ENCODE peak calls at places on chromosomes 13 and 19, in nine cellular contexts. A is heart right ventricle, V is endodermal cell, H is fibroblast of lung, W is cardiac muscle cell, S is neural progenitor cell, Q is SK-N-SH, C is astrocyte, O is dorsolateral prefrontal cortex. R is an unnamed sample.

GRCh38 chr13:44423824-44424223 is 50.2 kb downstream of the SERP2 start:
- DNase-seq in O (no peak), Q (no peak), S (no peak), C (no peak), W (no peak), H (no peak), V (peak; percentile 19), A (no peak), R (no peak)

GRCh38 chr19:34678421-34678820 is 943 bp downstream of the ZNF302 start:
- DNase-seq in C (no peak), Q (no peak), W (no peak), A (no peak), H (no peak), S (no peak), V (no peak), O (no peak), R (no peak)

GRCh38 chr19:6740589-6741348 is 1.3 kb downstream of the TRIP10 start:
- DNase-seq in Q (peak; percentile 81), V (peak; percentile 87), H (peak; percentile 35), S (peak; percentile 89), O (no peak), A (peak; percentile 73), C (no peak), W (peak; percentile 58), R (no peak)

GRCh38 chr19:15294591-15294990 is 37.7 kb downstream of the BRD4 start:
- DNase-seq in O (no peak), A (peak; percentile 61), W (no peak), Q (peak; percentile 74), S (no peak), H (no peak), V (no peak), C (no peak), R (no peak)

GRCh38 chr19:3175761-3176714 is 2.5 kb upstream of the S1PR4 start:
- DNase-seq in S (no peak), Q (no peak), A (no peak), C (peak; percentile 60), H (peak; percentile 69), O (no peak), W (no peak), V (no peak), R (no peak)

GRCh38 chr13:106534844-106535551 is 464 bp downstream of the EFNB2 start:
- DNase-seq in V (peak; percentile 72), C (peak; percentile 35), O (no peak), W (peak; percentile 37), Q (no peak), A (peak; percentile 26), H (peak; percentile 50), S (no peak), R (no peak)

GRCh38 chr13:99985886-99986527 is 4.4 kb downstream of the ZIC2 start:
- DNase-seq in H (no peak), S (peak; percentile 27), C (no peak), A (no peak), W (peak; percentile 0), O (no peak), V (peak; percentile 35), Q (peak; percentile 26), R (no peak)

GRCh38 chr19:3516675-3517207 is 10.6 kb downstream of the FZR1 start:
- DNase-seq in O (no peak), W (no peak), A (no peak), S (no peak), H (no peak), V (no peak), C (no peak), Q (peak; percentile 56), R (no peak)

GRCh38 chr13:36154567-36155231 is 23.5 kb upstream of the DCLK1 start:
- DNase-seq in Q (peak; percentile 62), C (no peak), W (peak; percentile 70), V (peak; percentile 77), S (peak; percentile 59), O (peak; percentile 40), A (peak; percentile 27), H (peak; percentile 25), R (no peak)

GRCh38 chr13:95485518-95486144 is 66.9 kb upstream of the CLDN10 start:
- DNase-seq in Q (peak; percentile 45), A (no peak), W (no peak), H (no peak), C (no peak), S (no peak), V (no peak), O (no peak), R (no peak)

GRCh38 chr13:89407357-89407756 is 1736.2 kb downstream of the SLITRK5 start:
- DNase-seq in W (no peak), V (no peak), Q (no peak), A (no peak), O (no peak), H (no peak), S (no peak), C (no peak), R (no peak)

GRCh38 chr19:4844348-4845179 is 13.1 kb upstream of the TICAM1 start:
- DNase-seq in O (no peak), C (no peak), S (no peak), A (peak; percentile 39), Q (no peak), W (no peak), H (no peak), V (no peak), R (no peak)

GRCh38 chr19:44764975-44765948 is 12.4 kb upstream of the CBLC start:
- DNase-seq in C (no peak), W (no peak), V (no peak), O (no peak), H (no peak), A (no peak), S (no peak), Q (no peak), R (no peak)

GRCh38 chr13:35646061-35646774 is 169.7 kb upstream of the MAB21L1 start:
- DNase-seq in S (no peak), Q (no peak), A (no peak), V (no peak), O (no peak), H (no peak), W (no peak), C (no peak), R (no peak)

GRCh38 chr13:79995334-79995733 is 345.6 kb downstream of the SPRY2 start:
- DNase-seq in A (no peak), W (no peak), O (no peak), V (no peak), S (no peak), H (peak; percentile 95), C (peak; percentile 93), Q (no peak), R (no peak)

DNA sequence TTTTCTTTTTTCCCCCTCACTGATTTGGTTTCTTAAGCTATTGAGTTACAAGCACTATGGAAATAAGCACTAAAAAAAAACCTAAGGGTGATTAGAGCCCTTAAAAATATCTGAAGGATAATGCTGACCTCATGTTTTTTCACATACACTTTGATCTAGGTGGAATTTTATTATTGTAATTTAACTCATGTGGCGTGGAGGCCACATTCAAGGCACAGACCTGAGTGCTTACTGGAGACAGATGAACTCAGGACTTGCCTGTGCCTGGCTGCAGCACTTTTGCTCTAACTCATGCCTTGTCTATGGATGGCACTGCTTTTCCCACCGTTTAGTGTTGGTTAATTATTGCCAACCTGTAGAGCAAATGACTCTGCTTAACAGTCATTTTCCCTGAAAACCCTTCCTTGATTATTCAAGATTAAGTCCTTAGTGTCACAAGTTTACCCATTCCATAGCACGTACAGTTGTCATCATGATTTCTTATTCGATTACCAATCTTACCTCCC is 541.4 kb downstream of the GPC6 start:
- DNase-seq in W (no peak), Q (no peak), C (no peak), V (no peak), A (no peak), S (no peak), H (no peak), O (no peak), R (no peak)
- H3K4me3 ChIP-seq in W (no peak overlapping the region), Q (no peak overlapping the region), C (no peak overlapping the region), V (no peak overlapping the region), A (no peak overlapping the region), S (no peak overlapping the region), H (no peak overlapping the region), O (no peak overlapping the region), R (no peak overlapping the region)

GRCh38 chr13:34025746-34026145 is 207.8 kb downstream of the RFC3 start:
- DNase-seq in V (no peak), O (no peak), W (no peak), C (peak; percentile 87), A (no peak), H (peak; percentile 89), S (no peak), Q (no peak), R (no peak)
- H3K27ac ChIP-seq in V (no peak overlapping the region), O (no peak overlapping the region), W (no peak overlapping the region), C (peak overlapping the region; percentile 64), A (no peak overlapping the region), H (no peak overlapping the region), S (no peak overlapping the region), Q (peak overlapping the region; percentile 39), R (no peak overlapping the region)

DNA sequence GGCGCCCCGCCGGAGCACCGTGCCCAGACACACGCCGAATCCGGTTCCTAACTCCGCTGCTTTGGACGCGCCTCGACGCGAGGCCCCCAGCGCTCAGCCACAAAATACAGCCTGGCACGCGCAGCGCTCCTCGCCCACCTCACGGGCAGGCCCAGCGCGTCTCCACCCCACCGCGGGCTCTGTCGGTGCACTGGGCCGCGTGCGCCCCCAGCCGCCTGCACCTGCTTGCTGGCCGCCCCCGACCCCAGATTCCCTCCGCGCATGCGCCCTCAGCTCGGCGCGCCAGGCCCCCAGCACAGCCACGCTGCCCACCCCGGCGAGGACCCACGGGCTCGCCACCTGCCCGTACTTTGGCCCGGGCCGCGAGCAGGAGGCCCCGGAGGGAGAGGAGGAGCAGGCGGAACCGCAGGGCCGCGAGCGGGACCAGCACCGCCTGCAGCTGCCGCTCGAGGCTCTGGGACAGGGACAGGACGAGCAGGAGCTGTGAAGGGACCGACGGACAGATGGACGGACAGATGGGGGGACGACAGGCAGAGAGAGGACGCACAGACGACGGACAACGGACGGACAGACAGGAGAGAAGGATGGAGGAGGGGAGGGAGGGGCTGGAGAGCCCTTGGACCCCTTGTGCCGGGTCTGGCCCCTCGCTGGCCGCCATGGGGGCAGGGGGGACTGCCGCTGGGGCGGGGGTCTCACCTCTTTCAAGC is 5.4 kb downstream of the ANO8 start:
- DNase-seq in O (no peak), C (no peak), H (no peak), S (peak; percentile 46), W (no peak), V (peak; percentile 74), Q (no peak), A (no peak), R (no peak)
- H3K4me3 ChIP-seq in O (no peak overlapping the region), C (no peak overlapping the region), H (no peak overlapping the region), S (peak overlapping the region; percentile 51), W (no peak overlapping the region), V (no peak overlapping the region), Q (no peak overlapping the region), A (no peak overlapping the region), R (peak overlapping the region; percentile 34)

DNA sequence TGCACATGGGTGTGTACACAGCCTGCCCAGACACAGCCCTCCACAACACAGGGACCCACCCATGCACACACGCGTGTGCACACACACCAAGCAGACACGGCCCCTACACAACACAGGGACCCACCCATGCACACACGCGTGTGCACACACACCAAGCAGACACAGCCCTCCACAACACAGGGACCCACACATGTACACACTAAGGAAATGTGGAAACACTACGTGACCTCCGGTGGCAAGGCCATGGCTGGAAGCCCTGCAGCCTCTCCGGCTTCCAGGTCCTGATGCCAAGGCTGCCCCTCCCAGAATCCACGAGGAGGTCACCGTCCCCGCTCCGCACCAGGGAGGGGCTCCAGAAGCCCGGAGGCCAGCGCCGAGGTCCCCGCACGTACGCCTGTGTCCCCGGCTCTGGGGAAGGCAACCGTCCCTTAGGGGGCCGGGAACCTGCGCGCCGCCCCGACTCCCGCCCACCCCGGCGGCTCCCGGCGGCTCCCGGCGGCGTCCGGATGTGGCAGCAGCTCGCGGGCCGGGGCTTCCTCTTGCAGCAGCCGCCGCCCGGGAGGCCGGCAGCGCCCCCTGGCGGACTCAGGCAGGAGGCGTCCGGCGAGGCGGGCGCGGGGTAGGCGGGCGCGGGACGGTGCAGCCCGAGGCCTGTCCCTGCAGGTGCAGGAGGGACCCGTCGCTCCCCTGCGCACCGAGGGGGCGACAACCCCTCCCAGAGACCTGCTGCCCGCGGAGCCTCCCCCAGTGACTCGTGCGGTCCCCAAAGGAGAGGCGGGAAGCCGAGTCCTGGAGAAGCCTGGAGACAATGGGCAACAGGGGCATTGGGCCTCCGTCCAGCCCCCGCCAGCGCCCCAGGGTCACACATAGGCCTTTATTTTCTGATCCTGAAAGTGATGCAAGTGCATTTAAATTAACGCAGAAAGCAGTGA is 29.9 kb upstream of the GRTP1 start:
- DNase-seq in Q (no peak), H (peak; percentile 59), S (peak; percentile 94), W (peak; percentile 90), V (peak; percentile 96), C (peak; percentile 20), O (peak; percentile 73), A (peak; percentile 84), R (no peak)
- H3K27ac ChIP-seq in Q (no peak overlapping the region), H (peak overlapping the region; percentile 20), S (no peak overlapping the region), W (no peak overlapping the region), V (no peak overlapping the region), C (no peak overlapping the region), O (no peak overlapping the region), A (peak overlapping the region; percentile 79), R (no peak overlapping the region)

R was measured in iPS DF 6.9.